ENCODE peak calls at places on chromosome 16, in five cellular contexts. V is H1, E is GM12878, K is K562, I is HepG2. N is an unnamed sample.
A peak's percentile ranks its signal among the peaks of the same experiment; 100 is the strongest.

GRCh38 chr16:85350973-85351372 is 238.7 kb upstream of the CIBAR2 start:
- DNase-seq in V (no peak), E (no peak), K (no peak), I (no peak), N (no peak)

GRCh38 chr16:68972720-68973119 is 129.4 kb downstream of the TANGO6 start:
- DNase-seq in V (peak; percentile 63), E (no peak), K (peak; percentile 36), I (no peak), N (peak; percentile 58)

GRCh38 chr16:6124136-6124535 is 1026.5 kb upstream of the EEF2KMT start:
- DNase-seq in V (no peak), E (no peak), K (no peak), I (no peak), N (no peak)

GRCh38 chr16:30948956-30949654 is at the start of gene ORAI3:
- DNase-seq in V (peak; percentile 79), E (no peak), K (peak; percentile 69), I (no peak), N (peak; percentile 69)

GRCh38 chr16:25108054-25108453 is 3.5 kb upstream of the LCMT1 start:
- DNase-seq in V (peak; percentile 50), E (no peak), K (peak; percentile 60), I (peak; percentile 59), N (peak; percentile 28)

GRCh38 chr16:86809458-86809955 is 231.2 kb downstream of the FOXL1 start:
- DNase-seq in V (no peak), E (no peak), K (no peak), I (no peak), N (no peak)

GRCh38 chr16:17266606-17267313 is 204.0 kb downstream of the XYLT1 start:
- DNase-seq in V (no peak), E (no peak), K (no peak), I (no peak), N (no peak)

GRCh38 chr16:82523786-82524185 is 103.0 kb upstream of the CDH13 start:
- DNase-seq in V (no peak), E (no peak), K (no peak), I (no peak), N (no peak)

GRCh38 chr16:54921229-54921824 is 9.3 kb upstream of the IRX5 start:
- DNase-seq in V (no peak), E (no peak), K (no peak), I (no peak), N (no peak)

GRCh38 chr16:31421587-31421986 is 6.6 kb downstream of the COX6A2 start:
- DNase-seq in V (no peak), E (peak; percentile 34), K (no peak), I (no peak), N (no peak)

GRCh38 chr16:53504665-53505064 is 1.7 kb upstream of the AKTIP start:
- DNase-seq in V (no peak), E (no peak), K (no peak), I (no peak), N (no peak)

GRCh38 chr16:67372664-67373063 is 20.6 kb downstream of the TPPP3 start:
- DNase-seq in V (no peak), E (no peak), K (no peak), I (no peak), N (no peak)

GRCh38 chr16:67883872-67884261 is 818 bp upstream of the NRN1L start:
- DNase-seq in V (peak; percentile 90), E (no peak), K (peak; percentile 77), I (peak; percentile 51), N (peak; percentile 88)

GRCh38 chr16:68685685-68686478 is 40.8 kb downstream of the CDH3 start:
- DNase-seq in V (no peak), E (no peak), K (no peak), I (no peak), N (no peak)

GRCh38 chr16:8686031-8686621 is 11.7 kb downstream of the ABAT start:
- DNase-seq in V (no peak), E (no peak), K (no peak), I (no peak), N (peak; percentile 29)

GRCh38 chr16:78842950-78843349 is 743.5 kb downstream of the WWOX start:
- DNase-seq in V (no peak), E (no peak), K (no peak), I (no peak), N (no peak)

GRCh38 chr16:7405166-7405565 is 72.5 kb downstream of the RBFOX1 start:
- DNase-seq in V (peak; percentile 49), E (no peak), K (peak; percentile 17), I (peak; percentile 46), N (no peak)

GRCh38 chr16:84378099-84378498 is 9.8 kb downstream of the ATP2C2 start:
- DNase-seq in V (no peak), E (no peak), K (no peak), I (no peak), N (no peak)

GRCh38 chr16:67393111-67393789 is at the start of gene TPPP3:
- DNase-seq in V (peak; percentile 87), E (no peak), K (peak; percentile 95), I (peak; percentile 77), N (peak; percentile 90)

DNA sequence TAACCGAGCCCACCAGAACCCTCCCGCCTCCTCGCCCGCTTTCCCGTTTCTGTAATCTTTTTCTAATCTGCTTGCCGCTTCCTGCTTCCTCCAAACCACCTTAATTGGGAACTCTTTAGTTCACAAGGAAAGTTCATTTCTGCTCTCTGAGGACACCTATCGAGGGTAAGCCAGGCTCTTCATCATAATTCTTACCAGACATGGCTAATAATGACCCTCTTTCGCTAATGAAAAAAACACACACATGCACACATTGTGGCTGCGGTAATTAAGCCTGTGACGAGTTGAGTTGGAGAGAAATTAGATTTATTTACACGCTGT is 100.7 kb downstream of the ZNF423 start:
- DNase-seq in V (no peak), E (no peak), K (peak; percentile 30), I (no peak), N (no peak)
- TF ChIP-seq ATF2 in V (no peak), E (no peak), K (no peak), I (no peak), N (no peak)

GRCh38 chr16:89173629-89173921 is 2.0 kb downstream of the CDH15 start:
- DNase-seq in V (peak; percentile 49), E (no peak), K (no peak), I (no peak), N (no peak)

GRCh38 chr16:89174055-89174827 is 2.7 kb downstream of the CDH15 start:
- DNase-seq in V (peak; percentile 52), E (no peak), K (no peak), I (no peak), N (peak; percentile 49)

GRCh38 chr16:89176147-89176690 is 4.7 kb downstream of the CDH15 start:
- DNase-seq in V (peak; percentile 46), E (no peak), K (no peak), I (no peak), N (no peak)

GRCh38 chr16:89175280-89176146 is 4.0 kb downstream of the CDH15 start:
- DNase-seq in V (peak; percentile 42), E (no peak), K (no peak), I (no peak), N (no peak)

GRCh38 chr16:89174877-89175276 is 3.3 kb downstream of the CDH15 start:
- DNase-seq in V (peak; percentile 35), E (no peak), K (no peak), I (no peak), N (no peak)
- TF ChIP-seq ATF2 in V (no peak), E (no peak), K (no peak), I (no peak), N (no peak)

GRCh38 chr16:4239682-4240175 is 2.2 kb downstream of the SRL start:
- DNase-seq in V (no peak), E (no peak), K (no peak), I (no peak), N (no peak)

GRCh38 chr16:4240624-4241023 is 1.3 kb downstream of the SRL start:
- DNase-seq in V (no peak), E (no peak), K (no peak), I (no peak), N (no peak)

GRCh38 chr16:4241601-4242270 is at the start of gene SRL:
- DNase-seq in V (no peak), E (no peak), K (no peak), I (no peak), N (no peak)

GRCh38 chr16:4244254-4244812 is 2.5 kb upstream of the SRL start:
- DNase-seq in V (no peak), E (no peak), K (peak; percentile 56), I (no peak), N (no peak)

DNA sequence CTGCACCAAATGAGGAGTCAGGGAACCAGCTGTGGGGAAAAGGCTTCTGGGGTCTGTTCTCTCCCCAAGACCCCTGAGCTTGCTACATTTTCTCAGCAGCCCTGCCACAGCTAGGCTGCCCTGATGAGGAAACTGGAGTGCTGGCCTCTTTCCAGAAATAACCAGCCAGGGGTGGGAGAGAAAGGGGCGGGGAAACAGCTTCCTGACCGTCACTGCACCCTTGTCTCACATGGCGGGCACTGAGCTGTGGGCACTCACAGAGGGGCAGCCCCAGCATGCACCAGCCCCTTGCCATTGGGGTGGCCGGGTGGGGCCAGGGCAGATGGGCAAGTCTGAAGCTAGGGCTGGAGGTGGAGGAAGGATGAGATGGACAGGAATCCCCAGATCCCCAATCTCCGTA is 2.9 kb downstream of the SRL start:
- DNase-seq in V (no peak), E (no peak), K (no peak), I (no peak), N (no peak)
- TF ChIP-seq ATF2 in V (no peak), E (no peak), K (no peak), I (no peak), N (no peak)

DNA sequence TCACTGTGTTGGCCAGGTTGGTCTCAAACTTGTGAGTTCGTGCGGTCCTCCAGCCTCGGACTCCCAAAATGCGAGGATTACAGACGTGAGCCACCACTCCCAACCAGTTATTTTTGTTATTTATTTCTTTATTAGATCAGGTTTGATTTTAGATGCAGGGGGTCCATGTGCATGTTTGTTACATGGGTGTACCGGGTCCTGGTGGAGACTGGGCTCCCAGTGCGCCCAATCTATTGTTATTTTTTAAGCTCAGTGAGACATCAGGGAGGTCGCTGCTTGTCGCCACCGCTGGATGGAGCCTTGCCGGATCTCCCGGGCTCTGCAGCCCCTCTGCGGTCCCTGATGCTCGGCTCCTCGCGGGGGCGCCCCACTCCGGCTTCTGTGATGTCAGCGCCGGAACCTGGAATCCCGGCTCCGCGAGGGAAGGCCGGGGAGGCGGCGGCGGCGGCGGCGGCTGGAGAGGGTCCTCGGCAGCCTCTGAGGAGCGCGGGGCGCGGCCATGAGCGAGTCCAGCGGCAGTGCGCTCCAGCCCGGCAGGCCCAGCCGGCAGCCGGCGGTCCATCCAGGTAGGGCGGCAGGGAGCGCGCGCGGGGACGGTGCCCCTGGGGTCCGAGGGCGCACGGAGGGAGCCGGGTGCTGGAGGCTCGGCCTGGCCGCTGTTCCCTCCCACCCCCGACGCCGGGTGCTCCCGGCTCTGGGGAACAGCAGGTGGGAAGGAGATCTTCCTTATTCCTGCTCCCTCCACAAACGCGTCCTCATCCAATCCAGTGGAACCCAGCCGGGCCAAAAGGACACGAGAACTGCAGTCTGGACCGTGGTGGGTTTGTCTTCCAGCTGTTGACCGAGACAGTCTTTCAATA is at the start of gene TMC7:
- DNase-seq in V (peak; percentile 93), E (no peak), K (peak; percentile 89), I (peak; percentile 91), N (peak; percentile 95)
- TF ChIP-seq ATF2 in V (peak; percentile 19), E (no peak), K (no peak), I (peak; percentile 68), N (no peak)

GRCh38 chr16:73323880-73324279 is 276.0 kb upstream of the ZFHX3 start:
- DNase-seq in V (no peak), E (no peak), K (no peak), I (no peak), N (no peak)

GRCh38 chr16:73326221-73326620 is 278.3 kb upstream of the ZFHX3 start:
- DNase-seq in V (no peak), E (no peak), K (no peak), I (no peak), N (no peak)

GRCh38 chr16:73326770-73327470 is 279.0 kb upstream of the ZFHX3 start:
- DNase-seq in V (no peak), E (no peak), K (no peak), I (peak; percentile 32), N (no peak)

GRCh38 chr16:73329363-73330306 is 281.7 kb upstream of the ZFHX3 start:
- DNase-seq in V (no peak), E (no peak), K (no peak), I (peak; percentile 8), N (peak; percentile 22)
- TF ChIP-seq ATF2 in V (no peak), E (no peak), K (no peak), I (no peak), N (no peak)

N was measured in WTC11.